ENCODE peak calls at places on chromosome 4, in nine cellular contexts. E is IMR-90, P is uterus, S is endodermal cell, W is AG09319, L is MM.1S, F is RWPE2, B is OCI-LY7, I is mucosa of descending colon. G is an unnamed sample.

GRCh38 chr4:107319386-107319785 is 283.3 kb upstream of the DKK2 start:
- DNase-seq in B (no peak), W (no peak), P (no peak), S (no peak), L (no peak), E (no peak), I (no peak), F (no peak), G (no peak)

GRCh38 chr4:26120098-26120795 is 200.6 kb upstream of the RBPJ start:
- DNase-seq in S (no peak), I (no peak), P (no peak), L (no peak), E (no peak), F (no peak), B (no peak), W (no peak), G (peak; percentile 56)

GRCh38 chr4:88297725-88298453 is 13.5 kb upstream of the PPM1K start:
- DNase-seq in F (no peak), W (no peak), B (no peak), S (no peak), L (no peak), I (no peak), E (no peak), P (no peak), G (no peak)

GRCh38 chr4:34196375-34196774 is 2047.9 kb downstream of the ARAP2 start:
- DNase-seq in I (no peak), L (no peak), W (no peak), P (no peak), S (no peak), B (no peak), E (no peak), F (no peak), G (no peak)

GRCh38 chr4:2510351-2511259 is 25.8 kb upstream of the FAM193A start:
- DNase-seq in S (no peak), E (no peak), L (no peak), B (no peak), F (no peak), W (no peak), I (no peak), P (no peak), G (no peak)

GRCh38 chr4:103478210-103478609 is 241.6 kb downstream of the TACR3 start:
- DNase-seq in F (no peak), S (no peak), L (no peak), B (no peak), W (no peak), P (no peak), I (no peak), E (no peak), G (no peak)

GRCh38 chr4:166195101-166195500 is 322.1 kb downstream of the TLL1 start:
- DNase-seq in I (no peak), W (no peak), B (no peak), L (no peak), E (no peak), P (no peak), F (no peak), S (no peak), G (no peak)

GRCh38 chr4:85968945-85969830 is 390.7 kb downstream of the MAPK10 start:
- DNase-seq in B (peak; percentile 49), E (peak; percentile 72), I (no peak), F (no peak), L (peak; percentile 43), P (no peak), W (no peak), S (no peak), G (peak; percentile 54)

GRCh38 chr4:71857713-71858451 is 74.0 kb upstream of the GC start:
- DNase-seq in P (no peak), L (no peak), E (no peak), S (peak; percentile 85), W (no peak), F (no peak), B (no peak), I (no peak), G (no peak)

GRCh38 chr4:157957905-157958304 is 214.9 kb downstream of the GASK1B start:
- DNase-seq in I (no peak), E (no peak), P (no peak), L (no peak), B (no peak), S (no peak), F (no peak), W (no peak), G (no peak)

GRCh38 chr4:89071311-89071710 is 14.3 kb upstream of the FAM13A start:
- DNase-seq in I (no peak), S (no peak), B (no peak), L (no peak), E (no peak), F (no peak), P (no peak), W (no peak), G (peak; percentile 48)

GRCh38 chr4:244471-244870 is 60.8 kb downstream of the ZNF732 start:
- DNase-seq in P (peak; percentile 30), S (peak; percentile 74), L (peak; percentile 59), B (peak; percentile 78), F (no peak), I (peak; percentile 28), W (no peak), E (no peak), G (peak; percentile 18)

DNA sequence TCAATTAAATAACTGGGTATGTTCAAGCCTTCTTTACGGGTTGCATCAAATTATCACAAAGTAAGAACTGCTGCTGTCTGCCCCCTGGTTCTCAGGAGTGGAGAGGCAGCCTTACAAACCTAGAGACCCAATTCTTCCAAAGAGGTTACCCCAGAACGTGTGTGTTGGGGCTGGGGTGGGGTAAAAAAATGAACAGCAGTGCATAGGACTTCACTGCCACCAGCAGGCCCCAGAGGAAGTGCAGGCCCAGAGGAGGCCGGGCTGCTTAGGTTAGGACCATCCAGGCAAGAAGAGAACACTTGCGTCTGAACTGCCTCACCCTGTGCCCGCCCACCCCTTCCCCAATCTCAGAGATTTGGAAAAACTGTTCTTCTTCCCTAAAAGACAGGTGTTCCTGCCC is 1.5 kb upstream of the NWD2 start:
- DNase-seq in P (no peak), B (no peak), E (no peak), W (no peak), F (no peak), L (no peak), I (peak; percentile 28), S (peak; percentile 71), G (no peak)
- TF ChIP-seq CTCF in P (no peak), B (no peak), E (no peak), W (no peak), F (no peak), L (no peak), I (no peak), S (peak; percentile 54), G (no peak)

GRCh38 chr4:59060895-59061294 is 1950.7 kb upstream of the IGFBP7 start:
- DNase-seq in F (no peak), S (no peak), P (no peak), L (no peak), I (no peak), E (no peak), B (no peak), W (no peak), G (no peak)
- TF ChIP-seq CTCF in F (no peak), S (peak; percentile 56), P (no peak), L (no peak), I (no peak), E (no peak), B (no peak), W (no peak), G (no peak)

GRCh38 chr4:153543351-153543750 is 77.2 kb downstream of the TMEM131L start:
- DNase-seq in I (no peak), F (no peak), P (no peak), L (no peak), W (no peak), S (no peak), B (no peak), E (no peak), G (no peak)

GRCh38 chr4:153545822-153546221 is 79.7 kb downstream of the TMEM131L start:
- DNase-seq in E (no peak), I (no peak), W (no peak), L (no peak), F (no peak), S (no peak), P (no peak), B (no peak), G (no peak)

GRCh38 chr4:153542131-153542530 is 76.0 kb downstream of the TMEM131L start:
- DNase-seq in I (no peak), S (no peak), L (no peak), P (no peak), W (no peak), F (no peak), B (no peak), E (no peak), G (no peak)

GRCh38 chr4:153541426-153542096 is 75.4 kb downstream of the TMEM131L start:
- DNase-seq in I (no peak), B (no peak), E (peak; percentile 95), W (peak; percentile 67), S (no peak), L (no peak), F (no peak), P (no peak), G (no peak)

GRCh38 chr4:153542835-153543234 is 76.7 kb downstream of the TMEM131L start:
- DNase-seq in B (no peak), I (no peak), E (no peak), P (no peak), S (peak; percentile 71), L (no peak), F (no peak), W (no peak), G (no peak)
- TF ChIP-seq CTCF in B (peak; percentile 80), I (no peak), E (no peak), P (no peak), S (peak; percentile 64), L (peak; percentile 11), F (no peak), W (no peak), G (no peak)

GRCh38 chr4:6728320-6729029 is 12.5 kb downstream of the BLOC1S4 start:
- DNase-seq in S (no peak), P (no peak), I (no peak), F (no peak), L (no peak), W (no peak), E (no peak), B (no peak), G (no peak)
- TF ChIP-seq CTCF in S (no peak), P (no peak), I (no peak), F (no peak), L (no peak), W (no peak), E (no peak), B (no peak), G (no peak)

DNA sequence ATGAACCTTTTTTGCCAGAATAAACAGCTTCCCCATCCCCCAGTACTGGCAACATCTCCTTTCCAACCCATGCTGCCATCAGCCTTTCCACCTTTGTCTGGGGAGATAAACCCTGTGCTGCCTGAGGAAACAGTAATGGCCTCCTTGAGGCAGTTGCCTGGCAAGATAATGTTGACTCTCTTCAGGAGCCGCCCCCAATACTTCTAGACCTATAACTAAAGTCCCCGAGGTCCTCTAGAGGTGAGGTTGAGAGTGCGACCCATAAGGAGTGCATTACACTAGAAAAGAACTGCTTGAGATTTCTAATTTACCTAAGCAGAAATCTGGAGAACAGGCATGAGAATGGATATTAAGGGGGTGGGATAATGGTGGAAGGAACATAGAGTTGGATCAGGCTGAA is 963.2 kb upstream of the PCDH7 start:
- DNase-seq in L (no peak), P (no peak), I (no peak), E (no peak), F (no peak), S (peak; percentile 48), W (no peak), B (no peak), G (no peak)
- TF ChIP-seq CTCF in L (no peak), P (no peak), I (no peak), E (no peak), F (no peak), S (peak; percentile 52), W (no peak), B (no peak), G (no peak)

G was measured in epithelial cell of esophagus.